ENCODE peak calls at places on chromosomes 4 and X, in five cellular contexts. I, A, S, K and L are unnamed samples.

GRCh38 chrX:134186362-134187121 is 50.4 kb upstream of the CCDC160 start:
- DNase-seq in I (peak), A (no peak), S (no peak), K (no peak), L (peak)

GRCh38 chr4:184748251-184748652 is 14.4 kb upstream of the CENPU start:
- DNase-seq in I (peak), A (no peak), S (peak), K (no peak), L (no peak)

GRCh38 chr4:81648576-81649272 is 177.0 kb upstream of the RASGEF1B start:
- DNase-seq in I (no peak), A (peak), S (no peak), K (no peak), L (no peak)

GRCh38 chrX:96183843-96184242 is 500.8 kb upstream of the DIAPH2 start:
- DNase-seq in I (no peak), A (no peak), S (no peak), K (no peak), L (peak)

GRCh38 chr4:40976343-40976742 is 226.6 kb downstream of the NSUN7 start:
- DNase-seq in I (peak), A (no peak), S (peak), K (no peak), L (peak)

GRCh38 chr4:70531981-70532380 is 13.6 kb downstream of the AMTN start:
- DNase-seq in I (no peak), A (no peak), S (no peak), K (no peak), L (peak)

GRCh38 chr4:123233409-123233808 is 163.2 kb upstream of the SPRY1 start:
- DNase-seq in I (no peak), A (no peak), S (no peak), K (no peak), L (no peak)

GRCh38 chr4:24664956-24665355 is 80.6 kb upstream of the DHX15 start:
- DNase-seq in I (no peak), A (no peak), S (no peak), K (no peak), L (no peak)

GRCh38 chr4:88938138-88938537 is 118.8 kb downstream of the FAM13A start:
- DNase-seq in I (peak), A (no peak), S (no peak), K (no peak), L (peak)

GRCh38 chr4:85734446-85734845 is 259.5 kb downstream of the ARHGAP24 start:
- DNase-seq in I (peak), A (no peak), S (no peak), K (no peak), L (peak)

GRCh38 chr4:156295676-156296075 is 342.0 kb upstream of the CTSO start:
- DNase-seq in I (peak), A (no peak), S (no peak), K (no peak), L (peak)

GRCh38 chr4:54318904-54319303 is 89.8 kb downstream of the PDGFRA start:
- DNase-seq in I (peak), A (peak), S (peak), K (no peak), L (peak)

GRCh38 chrX:24285082-24285481 is 28.8 kb downstream of the SUPT20HL2 start:
- DNase-seq in I (no peak), A (no peak), S (no peak), K (no peak), L (no peak)

GRCh38 chrX:2520539-2520938 is 19.8 kb upstream of the DHRSX start:
- DNase-seq in I (no peak), A (no peak), S (no peak), K (no peak), L (no peak)

GRCh38 chr4:87476934-87477333 is 52.2 kb downstream of the SPARCL1 start:
- DNase-seq in I (no peak), A (no peak), S (no peak), K (no peak), L (no peak)